ENCODE peak calls at places on chromosomes 7 and 10, in five cellular contexts. T is heart left ventricle, U is erythroblast, H is HepG2, R is suprapubic skin. J is an unnamed sample.

GRCh38 chr7:74380720-74381119 is 73.0 kb upstream of the GTF2IRD1 start:
- DNase-seq in R (no peak), U (no peak), H (peak; percentile 25), T (no peak), J (no peak)

GRCh38 chr7:102111063-102111757 is 175.5 kb upstream of the SH2B2 start:
- DNase-seq in T (no peak), R (no peak), U (no peak), H (no peak), J (no peak)

GRCh38 chr7:27046854-27047549 is 48.8 kb downstream of the HOXA1 start:
- DNase-seq in H (no peak), T (no peak), R (no peak), U (no peak), J (peak; percentile 86)

GRCh38 chr10:91360434-91360833 is 49.7 kb upstream of the HECTD2 start:
- DNase-seq in H (no peak), U (no peak), T (no peak), R (no peak), J (no peak)

GRCh38 chr7:155533827-155534690 is 12.3 kb downstream of the CNPY1 start:
- DNase-seq in U (peak; percentile 8), H (peak; percentile 16), R (no peak), T (no peak), J (no peak)

GRCh38 chr10:3948843-3949242 is 163.8 kb upstream of the KLF6 start:
- DNase-seq in H (no peak), T (no peak), U (no peak), R (peak; percentile 77), J (no peak)

GRCh38 chr7:101442426-101443070 is 79.9 kb downstream of the COL26A1 start:
- DNase-seq in T (no peak), U (no peak), H (no peak), R (no peak), J (no peak)

GRCh38 chr7:33932832-33933468 is 27.6 kb downstream of the BMPER start:
- DNase-seq in R (peak; percentile 84), H (peak; percentile 35), U (peak; percentile 41), T (peak; percentile 76), J (peak; percentile 72)

GRCh38 chr10:30013684-30014246 is 45.6 kb downstream of the JCAD start:
- DNase-seq in H (peak; percentile 12), U (no peak), T (peak; percentile 68), R (no peak), J (no peak)

GRCh38 chr7:130189281-130189782 is 15.9 kb downstream of the TMEM209 start:
- DNase-seq in H (no peak), T (no peak), U (no peak), R (no peak), J (no peak)

GRCh38 chr10:75470901-75471300 is 39.5 kb downstream of the LRMDA start:
- DNase-seq in T (no peak), R (no peak), U (no peak), H (no peak), J (no peak)

GRCh38 chr10:97590082-97590747 is 694 bp downstream of the C10orf62 start:
- DNase-seq in T (no peak), U (no peak), R (no peak), H (no peak), J (no peak)

GRCh38 chr10:80699602-80700039 is 161.9 kb downstream of the SH2D4B start:
- DNase-seq in H (peak; percentile 46), T (peak; percentile 76), U (peak; percentile 50), R (peak; percentile 84), J (peak; percentile 72)

GRCh38 chr10:70503776-70504175 is 25.2 kb downstream of the PALD1 start:
- DNase-seq in T (no peak), H (no peak), U (no peak), R (no peak), J (no peak)

GRCh38 chr10:110672580-110672919 is 28.4 kb downstream of the RBM20 start:
- DNase-seq in T (no peak), U (no peak), R (no peak), H (no peak), J (no peak)

GRCh38 chr7:74544706-74545469 is 91.2 kb downstream of the GTF2IRD1 start:
- DNase-seq in T (no peak), R (no peak), H (peak; percentile 44), U (peak; percentile 46), J (no peak)

GRCh38 chr7:89027781-89028180 is 232.2 kb upstream of the TEX47 start:
- DNase-seq in H (peak; percentile 3), R (no peak), T (no peak), U (no peak), J (no peak)

GRCh38 chr10:80372675-80373074 is 16.1 kb downstream of the DYDC2 start:
- DNase-seq in T (no peak), U (no peak), H (no peak), R (no peak), J (no peak)

GRCh38 chr10:107553470-107553869 is 389.0 kb upstream of the SORCS1 start:
- DNase-seq in R (no peak), U (no peak), H (no peak), T (no peak), J (no peak)

GRCh38 chr7:157522189-157522588 is 185.4 kb downstream of the DNAJB6 start:
- DNase-seq in T (no peak), H (no peak), R (no peak), U (no peak), J (no peak)

GRCh38 chr10:79082631-79083581 is 14.1 kb downstream of the ZMIZ1 start:
- DNase-seq in T (no peak), R (no peak), U (peak; percentile 39), H (no peak), J (no peak)

GRCh38 chr7:11170160-11170559 is 196.5 kb downstream of the PHF14 start:
- DNase-seq in T (no peak), U (no peak), R (no peak), H (no peak), J (no peak)

GRCh38 chr10:73931767-73932624 is 21.1 kb downstream of the PLAU start:
- DNase-seq in U (no peak), T (no peak), H (peak; percentile 32), R (no peak), J (peak; percentile 56)

GRCh38 chr7:152128252-152128651 is 102.8 kb downstream of the GALNT11 start:
- DNase-seq in U (no peak), T (no peak), H (no peak), R (no peak), J (no peak)

GRCh38 chr7:6320791-6321190 is 48.4 kb upstream of the CYTH3 start:
- DNase-seq in R (no peak), U (no peak), T (no peak), H (no peak), J (no peak)

GRCh38 chr10:52314822-52315552 is 906 bp downstream of the DKK1 start:
- DNase-seq in H (no peak), R (peak; percentile 58), U (no peak), T (no peak), J (no peak)

GRCh38 chr7:93574646-93575554 is at the start of gene CALCR:
- DNase-seq in T (no peak), U (no peak), H (no peak), R (no peak), J (no peak)

GRCh38 chr7:32075612-32076011 is 5.4 kb upstream of the PDE1C start:
- DNase-seq in H (no peak), R (no peak), U (no peak), T (no peak), J (no peak)

GRCh38 chr10:87863102-87863943 is at the start of the genes KLLN and PTEN:
- DNase-seq in U (peak; percentile 94), R (peak; percentile 88), T (peak; percentile 91), H (peak; percentile 79), J (peak; percentile 84)

GRCh38 chr10:119412831-119413737 is 129.4 kb downstream of the RGS10 start:
- DNase-seq in R (no peak), T (no peak), H (peak; percentile 34), U (no peak), J (no peak)
- TF ChIP-seq POLR2A in R (no peak), T (no peak), H (no peak), U (no peak), J (no peak)

GRCh38 chr7:30427296-30428080 is 51.1 kb downstream of the NOD1 start:
- DNase-seq in R (no peak), T (no peak), U (no peak), H (no peak), J (no peak)
- TF ChIP-seq POLR2A in R (no peak), T (no peak), U (no peak), H (no peak), J (no peak)

GRCh38 chr10:101353692-101354583 is at the start of gene BTRC:
- DNase-seq in T (peak; percentile 97), H (peak; percentile 98), R (peak; percentile 97), U (peak; percentile 99), J (peak; percentile 81)
- TF ChIP-seq POLR2A in T (peak; percentile 91), H (peak; percentile 51), R (no peak), U (peak; percentile 48), J (peak; percentile 88)

GRCh38 chr10:104268691-104269645 is at the start of gene GSTO2:
- DNase-seq in T (peak; percentile 99), U (peak; percentile 99), H (no peak), R (peak; percentile 100), J (peak; percentile 99)
- TF ChIP-seq POLR2A in T (peak; percentile 79), U (peak; percentile 96), H (no peak), R (no peak), J (peak; percentile 80)

GRCh38 chr7:2231992-2232765 is 566 bp downstream of the MAD1L1 start:
- DNase-seq in T (no peak), U (peak; percentile 57), R (no peak), H (peak; percentile 47), J (peak; percentile 71)

GRCh38 chr7:2230882-2231281 is 1.9 kb downstream of the MAD1L1 start:
- DNase-seq in U (no peak), H (peak; percentile 31), R (no peak), T (no peak), J (no peak)

GRCh38 chr7:2230226-2230625 is 2.5 kb downstream of the MAD1L1 start:
- DNase-seq in T (no peak), R (no peak), U (no peak), H (no peak), J (no peak)

GRCh38 chr7:2233876-2234275 is 1.1 kb upstream of the MAD1L1 start:
- DNase-seq in T (no peak), H (no peak), U (no peak), R (no peak), J (no peak)

GRCh38 chr7:2232766-2233520 is at the start of gene MAD1L1:
- DNase-seq in R (peak; percentile 92), T (peak; percentile 91), H (peak; percentile 83), U (peak; percentile 92), J (peak; percentile 100)
- TF ChIP-seq POLR2A in R (no peak), T (peak; percentile 56), H (peak; percentile 64), U (peak; percentile 41), J (peak; percentile 96)

DNA sequence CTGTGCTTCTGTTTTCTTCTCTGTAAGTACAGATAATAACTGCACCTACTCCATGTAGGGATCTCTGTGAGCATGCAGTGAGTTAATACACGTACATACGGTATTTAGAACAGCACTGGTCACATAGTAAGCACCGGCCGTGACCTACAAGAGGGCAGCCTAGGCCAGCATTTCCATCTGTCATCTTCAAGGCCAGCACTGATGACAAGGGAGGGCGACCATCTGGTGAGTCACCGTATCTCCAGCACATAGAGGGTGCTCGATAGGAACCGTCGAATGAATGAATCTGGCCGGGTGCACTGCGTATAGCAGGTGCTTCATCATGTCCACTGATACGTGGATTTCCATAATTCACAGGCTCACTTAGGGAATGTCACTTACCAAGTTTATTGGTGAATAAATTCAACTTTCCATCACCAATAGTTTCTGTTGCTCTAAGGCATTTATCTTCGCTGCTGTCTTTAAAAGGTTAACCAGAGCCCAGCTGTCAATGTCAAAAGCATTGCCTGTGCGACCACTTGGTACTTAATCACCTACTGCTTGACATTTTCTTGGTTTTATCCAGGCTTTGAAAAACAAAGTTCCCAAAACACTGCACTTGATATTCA is 8.3 kb downstream of the NOD1 start:
- DNase-seq in U (peak; percentile 12), R (no peak), H (no peak), T (peak; percentile 48), J (no peak)
- TF ChIP-seq POLR2A in U (no peak), R (no peak), H (no peak), T (no peak), J (no peak)